ENCODE peak calls at places on chromosomes 12 and 14, in five cellular contexts. W is body of pancreas; D is COLO829; F is stimulated activated naive CD4-positive, alpha-beta T cell; I is OCI-M1. Z is an unnamed sample.

GRCh38 chr14:104602933-104603325 is 1.6 kb downstream of the TMEM179 start:
- DNase-seq in F (no peak), W (no peak), I (no peak), D (no peak), Z (peak)

GRCh38 chr12:46504494-46504893 is 131.9 kb upstream of the SLC38A2 start:
- DNase-seq in F (no peak), W (no peak), I (no peak), D (no peak), Z (no peak)

GRCh38 chr14:38868415-38869290 is 234.4 kb downstream of the SEC23A start:
- DNase-seq in D (no peak), W (peak), I (no peak), F (no peak), Z (no peak)

GRCh38 chr12:77324763-77325468 is 259.5 kb upstream of the E2F7 start:
- DNase-seq in F (no peak), D (peak), W (peak), I (peak), Z (peak)

GRCh38 chr12:121404734-121405133 is 4.8 kb downstream of the RNF34 start:
- DNase-seq in I (no peak), D (no peak), W (peak), F (no peak), Z (no peak)

GRCh38 chr14:103650213-103650612 is 21.2 kb downstream of the KLC1 start:
- DNase-seq in I (no peak), F (no peak), D (no peak), W (no peak), Z (no peak)

GRCh38 chr12:102172436-102172835 is 25.2 kb downstream of the PMCH start:
- DNase-seq in F (no peak), D (no peak), I (no peak), W (no peak), Z (no peak)

GRCh38 chr14:55198749-55199148 is 7.4 kb upstream of the DLGAP5 start:
- DNase-seq in I (no peak), W (no peak), D (no peak), F (no peak), Z (no peak)

GRCh38 chr12:95857151-95857550 is 1.6 kb upstream of the SNRPF start:
- DNase-seq in D (no peak), F (no peak), W (no peak), I (peak), Z (no peak)

GRCh38 chr14:83085725-83086124 is 1552.1 kb upstream of the SEL1L start:
- DNase-seq in F (no peak), I (peak), W (no peak), D (no peak), Z (no peak)

GRCh38 chr14:64303471-64303917 is 9.3 kb upstream of the ESR2 start:
- DNase-seq in D (peak), W (no peak), I (peak), F (peak), Z (no peak)

GRCh38 chr12:27541031-27541719 is 17.2 kb downstream of the PPFIBP1 start:
- DNase-seq in W (peak), D (no peak), I (no peak), F (no peak), Z (no peak)

GRCh38 chr12:84822541-84822940 is 90.1 kb downstream of the SLC6A15 start:
- DNase-seq in F (no peak), I (no peak), W (no peak), D (no peak), Z (no peak)

GRCh38 chr14:95037273-95037672 is 120.1 kb downstream of the DICER1 start:
- DNase-seq in I (no peak), D (no peak), F (no peak), W (no peak), Z (no peak)

GRCh38 chr12:81245918-81246611 is 168.2 kb downstream of the ACSS3 start:
- DNase-seq in D (no peak), F (no peak), W (no peak), I (no peak), Z (peak)

Z was measured in ovary.